ENCODE peak calls at places on chromosomes 7 and 10, in eight cellular contexts. S is brain microvascular endothelial cell, P is GM10248, G is H9, O is foreskin fibroblast, N is astrocyte of the spinal cord, Y is natural killer cell, L is tibial artery. Q is an unnamed sample.

GRCh38 chr10:62844280-62845011 is 28.3 kb upstream of the EGR2 start:
- DNase-seq in S (no peak), P (no peak), G (no peak), O (no peak), N (no peak), Y (no peak), L (no peak), Q (no peak)

GRCh38 chr7:100489824-100490223 is 6.1 kb downstream of the NYAP1 start:
- DNase-seq in S (peak), P (peak), G (peak), O (peak), N (peak), Y (no peak), L (no peak), Q (no peak)

GRCh38 chr7:157271315-157271990 is 65.4 kb upstream of the DNAJB6 start:
- DNase-seq in S (no peak), P (no peak), G (no peak), O (peak), N (peak), Y (no peak), L (no peak), Q (no peak)

GRCh38 chr10:126914561-126914960 is 9.3 kb downstream of the DOCK1 start:
- DNase-seq in S (no peak), P (no peak), G (no peak), O (no peak), N (no peak), Y (no peak), L (no peak), Q (no peak)

GRCh38 chr7:123580406-123581161 is 21.0 kb upstream of the ASB15 start:
- DNase-seq in S (peak), P (no peak), G (peak), O (peak), N (peak), Y (no peak), L (no peak), Q (no peak)

GRCh38 chr7:106112118-106112971 is at the start of gene SYPL1:
- DNase-seq in S (peak), P (peak), G (peak), O (peak), N (peak), Y (peak), L (peak), Q (peak)

GRCh38 chr7:75599244-75599771 is 107.2 kb downstream of the SPDYE5 start:
- DNase-seq in S (no peak), P (no peak), G (peak), O (no peak), N (peak), Y (no peak), L (no peak), Q (no peak)

GRCh38 chr7:5532520-5533335 is 109.1 kb upstream of the TNRC18 start:
- DNase-seq in S (no peak), P (peak), G (peak), O (no peak), N (no peak), Y (no peak), L (peak), Q (peak)

GRCh38 chr7:68476966-68477365 is 1121.3 kb upstream of the AUTS2 start:
- DNase-seq in S (no peak), P (no peak), G (no peak), O (no peak), N (no peak), Y (no peak), L (no peak), Q (no peak)

GRCh38 chr10:112758961-112759360 is 191.1 kb upstream of the TCF7L2 start:
- DNase-seq in S (no peak), P (no peak), G (no peak), O (no peak), N (no peak), Y (no peak), L (no peak), Q (no peak)

GRCh38 chr10:70115948-70116682 is 16.5 kb downstream of the AIFM2 start:
- DNase-seq in S (peak), P (peak), G (peak), O (peak), N (peak), Y (peak), L (peak), Q (no peak)

GRCh38 chr10:3056280-3057037 is 10.9 kb upstream of the PFKP start:
- DNase-seq in S (no peak), P (no peak), G (no peak), O (no peak), N (no peak), Y (no peak), L (no peak), Q (no peak)

GRCh38 chr7:18401757-18402156 is 93.8 kb upstream of the HDAC9 start:
- DNase-seq in S (no peak), P (no peak), G (no peak), O (no peak), N (no peak), Y (no peak), L (no peak), Q (no peak)

GRCh38 chr7:157007470-157008066 is 2.9 kb downstream of the MNX1 start:
- DNase-seq in S (no peak), P (no peak), G (no peak), O (no peak), N (no peak), Y (no peak), L (no peak), Q (no peak)

GRCh38 chr10:13439771-13440708 is 88.8 kb downstream of the BEND7 start:
- DNase-seq in S (peak), P (peak), G (peak), O (peak), N (peak), Y (peak), L (peak), Q (peak)

GRCh38 chr7:112926018-112926417 is 135.8 kb upstream of the TMEM168 start:
- DNase-seq in S (no peak), P (no peak), G (no peak), O (no peak), N (no peak), Y (no peak), L (no peak), Q (no peak)

GRCh38 chr7:155948423-155948822 is 136.2 kb upstream of the SHH start:
- DNase-seq in S (no peak), P (no peak), G (no peak), O (no peak), N (no peak), Y (no peak), L (no peak), Q (no peak)

GRCh38 chr7:36034020-36034419 is 119.0 kb upstream of the EEPD1 start:
- DNase-seq in S (no peak), P (no peak), G (no peak), O (peak), N (peak), Y (no peak), L (no peak), Q (no peak)

GRCh38 chr7:1305873-1306272 is 73.2 kb downstream of the UNCX start:
- DNase-seq in S (no peak), P (no peak), G (no peak), O (no peak), N (no peak), Y (no peak), L (no peak), Q (no peak)

GRCh38 chr7:55065079-55065478 is 46.3 kb downstream of the EGFR start:
- DNase-seq in S (peak), P (no peak), G (no peak), O (peak), N (peak), Y (no peak), L (peak), Q (no peak)

GRCh38 chr10:71840177-71840711 is 10.8 kb downstream of the PSAP start:
- DNase-seq in S (peak), P (no peak), G (peak), O (peak), N (peak), Y (no peak), L (peak), Q (no peak)

GRCh38 chr7:45187946-45188411 is 30.4 kb downstream of the RAMP3 start:
- DNase-seq in S (no peak), P (no peak), G (no peak), O (no peak), N (no peak), Y (no peak), L (no peak), Q (no peak)

GRCh38 chr10:86349474-86349873 is 17.1 kb downstream of the GRID1 start:
- DNase-seq in S (no peak), P (no peak), G (peak), O (no peak), N (no peak), Y (no peak), L (no peak), Q (no peak)

GRCh38 chr10:86347856-86348255 is 18.7 kb downstream of the GRID1 start:
- DNase-seq in S (no peak), P (no peak), G (no peak), O (no peak), N (no peak), Y (no peak), L (no peak), Q (no peak)

GRCh38 chr10:86349940-86350630 is 16.5 kb downstream of the GRID1 start:
- DNase-seq in S (no peak), P (no peak), G (no peak), O (no peak), N (no peak), Y (no peak), L (no peak), Q (peak)

GRCh38 chr10:86346794-86347665 is 19.6 kb downstream of the GRID1 start:
- DNase-seq in S (no peak), P (no peak), G (no peak), O (no peak), N (no peak), Y (no peak), L (no peak), Q (peak)

GRCh38 chr10:86348321-86349210 is 18.0 kb downstream of the GRID1 start:
- DNase-seq in S (no peak), P (no peak), G (peak), O (peak), N (no peak), Y (no peak), L (no peak), Q (peak)
- TF ChIP-seq CTCF in S (peak), P (no peak), G (peak), O (peak), N (peak), Y (no peak), L (no peak), Q (no peak)

DNA sequence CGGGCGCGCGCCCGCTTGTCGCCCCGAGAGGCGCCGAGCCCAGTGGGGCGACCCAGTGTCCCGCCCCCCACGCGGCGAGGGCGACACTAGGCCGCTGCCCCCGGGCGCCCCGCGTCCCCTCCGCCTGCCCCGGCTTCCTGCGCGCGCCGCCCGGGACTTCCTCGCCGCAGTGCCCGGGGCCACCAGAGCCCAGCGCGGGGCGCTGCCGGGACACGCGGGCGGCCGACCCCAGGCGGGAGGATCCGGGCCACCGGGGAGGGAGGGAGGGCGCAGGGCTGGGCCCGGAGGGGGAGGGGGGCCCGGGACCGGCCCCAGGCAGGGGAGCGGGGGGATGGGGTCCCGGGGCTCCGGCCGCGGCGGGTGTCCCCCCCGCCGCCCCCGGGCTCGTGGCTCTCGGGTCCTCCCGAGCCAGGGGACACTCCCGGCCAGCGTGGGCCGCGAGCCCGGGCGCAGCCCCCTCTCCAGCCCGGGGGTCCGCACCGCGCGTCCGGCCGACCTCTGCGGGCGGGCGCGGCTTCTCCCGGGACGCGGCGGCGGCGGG is 435 bp upstream of the PWWP2B start:
- DNase-seq in S (no peak), P (peak), G (no peak), O (peak), N (no peak), Y (peak), L (no peak), Q (no peak)
- TF ChIP-seq CTCF in S (peak), P (peak), G (peak), O (no peak), N (no peak), Y (peak), L (peak), Q (peak)

GRCh38 chr10:43230101-43230908 is 36.6 kb downstream of the RASGEF1A start:
- DNase-seq in S (no peak), P (no peak), G (peak), O (no peak), N (no peak), Y (peak), L (no peak), Q (peak)

GRCh38 chr10:43227911-43228782 is 38.7 kb downstream of the RASGEF1A start:
- DNase-seq in S (no peak), P (no peak), G (peak), O (no peak), N (no peak), Y (peak), L (peak), Q (peak)

GRCh38 chr10:43228783-43229207 is 38.1 kb downstream of the RASGEF1A start:
- DNase-seq in S (no peak), P (no peak), G (no peak), O (no peak), N (no peak), Y (no peak), L (peak), Q (peak)

GRCh38 chr10:43230909-43231522 is 35.8 kb downstream of the RASGEF1A start:
- DNase-seq in S (no peak), P (no peak), G (peak), O (no peak), N (no peak), Y (no peak), L (peak), Q (peak)

DNA sequence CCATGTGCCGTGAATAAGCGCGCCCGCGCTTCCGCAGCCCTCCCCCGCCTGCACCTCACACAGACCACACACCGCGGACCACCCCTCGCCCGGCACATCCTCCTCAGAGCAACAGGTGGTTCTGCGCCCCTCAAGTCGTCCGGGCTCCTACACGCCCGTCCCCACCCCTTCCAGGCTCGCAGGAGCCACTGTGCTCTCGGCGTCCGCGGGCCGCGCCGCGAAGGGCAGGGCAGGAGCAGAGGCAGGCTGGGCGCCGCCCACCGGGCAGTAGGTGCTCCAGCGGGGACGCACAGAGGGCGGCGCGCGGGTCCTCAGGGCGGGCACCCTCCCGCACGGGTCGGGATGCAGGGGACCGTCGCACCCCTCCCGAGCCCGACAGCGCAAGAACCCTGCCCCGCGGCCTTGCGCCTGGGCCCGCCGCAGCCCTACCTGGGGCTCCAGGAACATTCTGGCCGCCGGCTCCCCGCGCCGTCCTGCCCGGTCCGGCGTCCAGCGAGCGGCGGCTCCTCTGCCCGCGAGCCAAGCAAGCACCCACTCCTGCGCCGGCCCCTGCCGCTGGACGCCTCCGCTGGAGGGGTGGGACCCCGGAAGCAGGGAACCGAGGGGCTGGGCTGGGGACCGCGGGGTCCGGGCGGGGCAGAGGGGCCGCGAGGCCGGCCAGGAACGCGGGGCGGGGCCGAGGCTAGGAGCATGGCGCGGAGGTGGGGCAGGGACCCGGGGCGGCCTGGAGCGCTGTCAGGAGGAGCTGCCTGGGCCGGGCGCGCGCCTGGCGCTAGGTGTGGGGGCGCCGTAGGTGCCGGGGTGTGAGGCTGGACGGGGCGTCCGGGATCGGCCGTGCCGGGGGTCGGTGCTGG is 37.4 kb downstream of the RASGEF1A start:
- DNase-seq in S (no peak), P (no peak), G (peak), O (no peak), N (no peak), Y (peak), L (peak), Q (peak)
- TF ChIP-seq CTCF in S (no peak), P (no peak), G (no peak), O (no peak), N (no peak), Y (no peak), L (no peak), Q (no peak)

DNA sequence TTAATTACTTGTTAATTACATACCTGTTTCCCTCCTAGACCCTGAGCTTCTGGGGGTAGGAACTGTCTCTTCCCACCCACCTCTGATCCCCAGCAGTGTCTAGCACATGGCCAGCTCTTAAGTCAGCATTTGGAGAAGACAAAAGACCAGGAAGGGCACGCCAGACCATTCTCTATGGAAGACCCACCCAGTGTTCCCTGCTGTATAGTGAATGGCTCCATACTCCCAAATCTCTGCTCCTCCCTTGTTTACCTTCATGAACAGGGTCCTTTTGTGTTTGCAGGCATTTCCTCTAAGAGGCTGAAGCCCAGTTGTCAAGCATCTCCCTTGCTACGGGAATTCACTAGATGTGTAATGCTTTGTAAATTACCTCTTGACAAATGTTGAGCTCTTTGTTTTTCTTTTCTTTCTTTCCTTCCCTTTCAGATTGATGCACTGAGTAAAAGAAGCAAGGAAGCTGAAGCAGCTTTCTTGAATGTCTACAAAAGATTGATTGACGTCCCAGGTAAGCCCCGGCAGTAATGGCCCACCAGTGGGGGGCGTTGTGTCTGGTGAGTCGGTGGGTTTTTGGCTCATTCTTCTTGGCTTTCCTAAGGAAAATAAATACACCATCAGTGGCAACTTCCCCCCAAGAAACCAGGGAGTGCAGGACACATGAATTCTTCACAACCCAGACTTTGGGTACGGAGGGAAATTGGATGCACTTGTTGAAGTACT is 216.6 kb upstream of the SH2B2 start:
- DNase-seq in S (no peak), P (no peak), G (no peak), O (no peak), N (no peak), Y (no peak), L (no peak), Q (no peak)
- TF ChIP-seq CTCF in S (peak), P (no peak), G (peak), O (no peak), N (no peak), Y (no peak), L (no peak), Q (no peak)

Q was measured in CD14-positive monocyte.